ENCODE peak calls at places on chromosome 3, in four cellular contexts. B is mesendoderm, W is HAP-1, A is adipocyte. P is an unnamed sample.

GRCh38 chr3:59482684-59483083 is 432.9 kb upstream of the CFAP20DC start:
- DNase-seq in B (no peak), A (no peak), W (no peak), P (no peak)

GRCh38 chr3:127304121-127304744 is 16.4 kb upstream of the PRR20G start:
- DNase-seq in W (no peak), B (no peak), A (no peak), P (no peak)

GRCh38 chr3:141945726-141946125 is 69.3 kb downstream of the ATP1B3 start:
- DNase-seq in W (no peak), B (no peak), A (no peak), P (no peak)

GRCh38 chr3:125633767-125634166 is 38.5 kb upstream of the OSBPL11 start:
- DNase-seq in A (no peak), B (no peak), W (no peak), P (no peak)

GRCh38 chr3:184388164-184388935 is 8.5 kb downstream of the CHRD start:
- DNase-seq in W (no peak), A (no peak), B (no peak), P (no peak)

GRCh38 chr3:129226374-129226773 is 23.0 kb upstream of the COPG1 start:
- DNase-seq in A (peak; percentile 88), B (no peak), W (no peak), P (peak; percentile 91)

GRCh38 chr3:129908417-129908816 is 14.9 kb upstream of the TMCC1 start:
- DNase-seq in W (no peak), A (no peak), B (no peak), P (no peak)

GRCh38 chr3:41356775-41357174 is 157.5 kb downstream of the CTNNB1 start:
- DNase-seq in B (no peak), A (no peak), W (no peak), P (no peak)

GRCh38 chr3:149621218-149622005 is 36.4 kb downstream of the WWTR1 start:
- DNase-seq in B (no peak), A (peak; percentile 74), W (no peak), P (no peak)
- H3K4me1 ChIP-seq in B (peaks cover 18% of the 10 kb centered on the region), A (peaks cover 30% of the 10 kb centered on the region), W (no peaks in the 10 kb centered on the region), P (peaks cover 26% of the 10 kb centered on the region)

GRCh38 chr3:133469140-133469731 is 69.4 kb downstream of the BFSP2 start:
- DNase-seq in W (no peak), B (no peak), A (peak; percentile 51), P (no peak)
- H3K4me1 ChIP-seq in W (peaks cover 6% of the 10 kb centered on the region), B (no peaks in the 10 kb centered on the region), A (peaks cover 33% of the 10 kb centered on the region), P (peaks cover 10% of the 10 kb centered on the region)

DNA sequence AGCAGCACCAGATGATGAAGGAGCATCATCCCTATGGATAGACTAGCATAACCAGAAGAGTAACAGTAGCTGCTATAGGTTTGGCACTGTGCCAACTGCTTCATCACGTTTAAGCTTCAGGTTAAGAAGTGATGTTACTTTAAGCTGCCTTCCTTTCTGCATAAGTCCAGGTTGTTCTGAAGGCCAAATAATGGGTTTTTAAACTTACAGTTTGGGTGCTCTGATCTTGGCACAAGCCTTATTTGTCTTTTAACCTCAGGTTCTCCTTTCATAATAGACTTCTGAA is 50.7 kb downstream of the CMSS1 start:
- DNase-seq in W (no peak), A (no peak), B (no peak), P (no peak)
- H3K4me1 ChIP-seq in W (peaks cover 9% of the 10 kb centered on the region), A (peaks cover 52% of the 10 kb centered on the region), B (peaks cover 8% of the 10 kb centered on the region), P (peaks cover 66% of the 10 kb centered on the region)

GRCh38 chr3:37249717-37250116 is 75.3 kb upstream of the LRRFIP2 start:
- DNase-seq in A (no peak), B (no peak), W (no peak), P (peak; percentile 48)

GRCh38 chr3:37251993-37252392 is 77.6 kb upstream of the LRRFIP2 start:
- DNase-seq in A (no peak), B (no peak), W (no peak), P (no peak)

GRCh38 chr3:37249294-37249693 is 74.9 kb upstream of the LRRFIP2 start:
- DNase-seq in W (no peak), A (no peak), B (no peak), P (no peak)

GRCh38 chr3:37248179-37248578 is 73.8 kb upstream of the LRRFIP2 start:
- DNase-seq in A (no peak), W (peak; percentile 1), B (no peak), P (no peak)

GRCh38 chr3:37250435-37250834 is 76.1 kb upstream of the LRRFIP2 start:
- DNase-seq in W (no peak), A (no peak), B (no peak), P (no peak)
- H3K4me1 ChIP-seq in W (peaks cover 8% of the 10 kb centered on the region), A (peaks cover 40% of the 10 kb centered on the region), B (no peaks in the 10 kb centered on the region), P (peaks cover 66% of the 10 kb centered on the region)

GRCh38 chr3:33044676-33045075 is 52.3 kb downstream of the GLB1 start:
- DNase-seq in A (no peak), B (no peak), W (no peak), P (no peak)
- H3K4me1 ChIP-seq in A (no peaks in the 10 kb centered on the region), B (no peaks in the 10 kb centered on the region), W (peaks cover 3% of the 10 kb centered on the region), P (no peaks in the 10 kb centered on the region)

GRCh38 chr3:136351905-136352304 is 101.8 kb downstream of the PCCB start:
- DNase-seq in W (no peak), A (no peak), B (no peak), P (no peak)

GRCh38 chr3:136351351-136351750 is 101.2 kb downstream of the PCCB start:
- DNase-seq in B (no peak), W (no peak), A (no peak), P (no peak)

GRCh38 chr3:136353461-136353860 is 103.3 kb downstream of the PCCB start:
- DNase-seq in W (no peak), A (no peak), B (no peak), P (no peak)

GRCh38 chr3:136350132-136350531 is 100.0 kb downstream of the PCCB start:
- DNase-seq in A (peak; percentile 95), B (no peak), W (no peak), P (no peak)

DNA sequence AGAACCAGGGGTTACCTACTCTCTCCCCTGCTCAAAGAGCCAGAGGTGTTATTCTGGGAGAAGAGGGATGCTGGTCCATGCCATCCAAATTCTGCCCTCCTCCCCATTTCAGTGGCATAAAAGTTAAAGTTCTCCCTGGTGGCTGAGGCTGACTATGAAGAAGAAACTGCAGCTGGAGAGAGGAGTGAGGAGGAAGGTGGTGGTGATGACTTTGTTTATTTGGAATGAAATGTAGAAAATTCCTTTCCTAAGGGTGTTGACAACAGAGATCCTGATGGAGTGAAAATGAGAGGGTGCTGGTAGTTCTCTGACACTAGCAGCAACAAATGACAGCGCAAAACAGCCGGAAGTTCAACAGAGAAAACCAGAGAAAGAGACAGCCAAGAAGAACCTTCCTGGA is 100.4 kb downstream of the PCCB start:
- DNase-seq in W (no peak), A (peak; percentile 30), B (no peak), P (no peak)
- H3K4me1 ChIP-seq in W (no peaks in the 10 kb centered on the region), A (peaks cover 18% of the 10 kb centered on the region), B (no peaks in the 10 kb centered on the region), P (peaks cover 5% of the 10 kb centered on the region)

GRCh38 chr3:58052373-58053273 is 44.4 kb downstream of the FLNB start:
- DNase-seq in W (no peak), B (peak; percentile 75), A (peak; percentile 96), P (peak; percentile 84)
- H3K4me1 ChIP-seq in W (peaks cover 20% of the 10 kb centered on the region), B (peaks cover 15% of the 10 kb centered on the region), A (peaks cover 56% of the 10 kb centered on the region), P (peaks cover 4% of the 10 kb centered on the region)

DNA sequence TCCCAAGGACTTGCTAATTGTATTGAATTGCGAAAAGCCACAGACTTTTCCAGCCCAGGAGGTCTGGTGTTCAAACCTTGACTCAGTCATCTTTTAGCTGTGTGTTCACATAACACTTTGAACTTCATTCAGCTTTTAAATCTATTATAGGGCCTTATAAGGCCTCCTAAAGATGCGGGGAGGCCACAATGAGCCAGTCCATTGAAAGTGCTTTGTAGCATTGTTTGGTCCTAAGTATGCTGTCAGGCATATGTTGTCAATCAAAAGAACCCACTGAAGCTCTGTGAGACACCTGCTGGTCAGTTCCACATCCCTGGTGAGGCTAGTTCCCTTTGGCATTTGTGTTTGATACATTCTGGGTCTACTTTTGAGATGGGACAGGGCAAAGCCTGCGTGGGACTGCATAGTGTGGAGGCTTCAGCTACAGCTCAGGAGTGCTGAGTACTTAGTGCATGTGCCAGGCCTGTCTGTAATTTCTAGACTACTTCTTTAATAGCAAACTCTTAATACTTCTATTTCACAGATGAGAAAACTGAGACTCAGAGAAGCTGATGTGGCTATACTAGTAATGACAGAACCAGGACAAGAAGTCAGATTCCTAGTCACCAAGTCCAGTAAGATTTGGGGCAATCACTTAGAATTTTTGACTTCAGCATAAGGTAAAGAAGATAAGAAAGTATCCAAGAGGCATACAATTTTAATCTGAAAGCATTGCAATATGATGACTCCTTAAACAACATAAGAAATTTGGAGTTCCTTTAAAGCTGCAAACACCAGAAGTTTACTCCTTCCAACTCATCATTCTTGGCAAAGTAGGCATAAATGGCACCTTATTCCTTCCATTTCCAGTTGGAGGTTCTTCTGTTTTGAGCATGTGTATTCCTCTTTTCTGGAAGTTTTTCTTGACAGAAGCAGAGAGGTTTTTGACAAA is 213.0 kb downstream of the PDCD6IP start:
- DNase-seq in B (peak; percentile 55), A (peak; percentile 20), W (no peak), P (no peak)
- H3K4me1 ChIP-seq in B (peaks cover 8% of the 10 kb centered on the region), A (peaks cover 45% of the 10 kb centered on the region), W (no peaks in the 10 kb centered on the region), P (no peaks in the 10 kb centered on the region)

DNA sequence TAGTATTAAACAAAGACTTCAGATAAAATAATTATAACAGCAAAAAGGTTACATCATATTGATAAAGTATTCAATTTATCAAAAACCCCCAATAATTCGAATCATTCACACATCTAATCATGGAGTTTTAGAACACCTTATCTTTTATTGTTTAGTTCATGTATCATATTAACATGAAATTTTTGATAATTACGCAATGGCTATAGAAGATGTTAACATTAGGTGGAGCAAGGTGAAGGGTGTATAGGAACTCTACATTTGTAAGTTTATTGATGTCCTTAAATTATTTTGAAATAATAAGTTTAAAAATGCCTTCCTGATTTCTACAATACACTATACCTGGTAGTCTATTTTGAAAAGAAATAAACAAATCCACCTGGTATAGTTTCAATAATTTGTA is 696.5 kb upstream of the BCHE start:
- DNase-seq in W (no peak), B (no peak), A (no peak), P (no peak)
- H3K4me1 ChIP-seq in W (no peaks in the 10 kb centered on the region), B (no peaks in the 10 kb centered on the region), A (no peaks in the 10 kb centered on the region), P (no peaks in the 10 kb centered on the region)

DNA sequence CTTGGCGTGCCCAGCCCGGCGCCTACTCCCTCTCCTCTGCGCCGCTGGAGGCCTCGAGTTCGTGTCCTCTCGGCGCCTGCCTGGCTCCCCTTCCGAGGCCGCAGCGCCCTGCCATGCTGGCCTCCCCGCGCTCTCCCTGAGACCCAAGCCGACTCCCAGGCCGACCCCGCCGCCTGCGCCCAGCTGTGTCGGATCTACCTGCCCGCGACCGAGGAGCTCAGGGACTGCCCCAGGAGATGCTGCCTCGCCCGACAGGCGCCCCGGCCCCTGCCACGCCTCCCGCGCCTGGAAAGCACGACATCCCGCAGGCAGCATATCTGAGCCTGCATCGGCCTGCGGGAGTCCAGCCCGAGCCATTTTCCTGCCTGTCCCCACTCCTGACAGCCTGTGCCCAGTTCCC is 16.1 kb downstream of the PAQR9 start:
- DNase-seq in B (peak; percentile 11), A (no peak), W (no peak), P (peak; percentile 47)
- H3K4me1 ChIP-seq in B (no peaks in the 10 kb centered on the region), A (no peaks in the 10 kb centered on the region), W (no peaks in the 10 kb centered on the region), P (no peaks in the 10 kb centered on the region)

P was measured in psoas muscle.